ENCODE peak calls at places on chromosomes 6 and 20, in eight cellular contexts. C is mesothelial cell of epicardium, F is retinal pigment epithelial cell, T is IMR-90, V is astrocyte of the spinal cord, R is GM13976, Q is AG09309, E is endothelial cell. M is an unnamed sample.

GRCh38 chr6:7758456-7758855 is 32.6 kb downstream of the BMP6 start:
- DNase-seq in C (no peak), V (peak), R (no peak), F (peak), E (no peak), T (peak), Q (peak), M (no peak)

GRCh38 chr20:706366-706885 is 30.8 kb upstream of the SCRT2 start:
- DNase-seq in F (no peak), T (no peak), V (no peak), E (no peak), C (no peak), R (no peak), Q (no peak), M (no peak)

GRCh38 chr6:160534050-160534696 is 129.9 kb downstream of the LPA start:
- DNase-seq in T (peak), V (peak), F (no peak), C (peak), E (peak), R (peak), Q (no peak), M (peak)

GRCh38 chr20:5077761-5078387 is 41.9 kb downstream of the PCNA start:
- DNase-seq in Q (no peak), T (no peak), V (no peak), R (no peak), E (no peak), C (no peak), F (no peak), M (no peak)

GRCh38 chr20:50406610-50407136 is 103.5 kb upstream of the PTPN1 start:
- DNase-seq in Q (no peak), E (no peak), T (no peak), V (no peak), C (no peak), F (no peak), R (no peak), M (no peak)

GRCh38 chr6:30890646-30891449 is 6.5 kb downstream of the DDR1 start:
- DNase-seq in T (no peak), C (no peak), V (no peak), E (no peak), F (no peak), R (no peak), Q (no peak), M (no peak)

GRCh38 chr20:31341470-31341869 is 26.9 kb upstream of the DEFB118 start:
- DNase-seq in E (no peak), C (no peak), T (no peak), Q (no peak), V (no peak), F (no peak), R (no peak), M (no peak)

GRCh38 chr20:33910056-33910455 is 83.7 kb upstream of the RALY start:
- DNase-seq in V (peak), E (no peak), R (no peak), F (no peak), Q (no peak), T (peak), C (no peak), M (no peak)

GRCh38 chr6:146258206-146258605 is 229.3 kb downstream of the GRM1 start:
- DNase-seq in R (no peak), V (peak), Q (no peak), T (no peak), C (no peak), F (no peak), E (no peak), M (no peak)

GRCh38 chr6:136969433-136969832 is 47.3 kb downstream of the SLC35D3 start:
- DNase-seq in T (no peak), V (no peak), E (no peak), C (no peak), F (no peak), Q (no peak), R (no peak), M (no peak)

GRCh38 chr20:13220194-13220856 is 749 bp upstream of the ISM1 start:
- DNase-seq in T (peak), Q (no peak), F (no peak), R (peak), C (peak), E (peak), V (peak), M (peak)

GRCh38 chr20:32727663-32728062 is 15.6 kb downstream of the COMMD7 start:
- DNase-seq in C (no peak), Q (peak), R (no peak), V (peak), E (no peak), T (peak), F (peak), M (no peak)

GRCh38 chr20:24672886-24673677 is 203.7 kb downstream of the SYNDIG1 start:
- DNase-seq in Q (peak), V (peak), E (no peak), F (peak), T (peak), R (no peak), C (no peak), M (no peak)

GRCh38 chr20:44642203-44643153 is 9.0 kb downstream of the ADA start:
- DNase-seq in C (peak), E (peak), Q (peak), R (peak), F (peak), T (peak), V (peak), M (no peak)

GRCh38 chr6:50362706-50363105 is 313.0 kb upstream of the DEFB112 start:
- DNase-seq in C (no peak), R (no peak), E (no peak), F (no peak), V (no peak), Q (no peak), T (no peak), M (no peak)

DNA sequence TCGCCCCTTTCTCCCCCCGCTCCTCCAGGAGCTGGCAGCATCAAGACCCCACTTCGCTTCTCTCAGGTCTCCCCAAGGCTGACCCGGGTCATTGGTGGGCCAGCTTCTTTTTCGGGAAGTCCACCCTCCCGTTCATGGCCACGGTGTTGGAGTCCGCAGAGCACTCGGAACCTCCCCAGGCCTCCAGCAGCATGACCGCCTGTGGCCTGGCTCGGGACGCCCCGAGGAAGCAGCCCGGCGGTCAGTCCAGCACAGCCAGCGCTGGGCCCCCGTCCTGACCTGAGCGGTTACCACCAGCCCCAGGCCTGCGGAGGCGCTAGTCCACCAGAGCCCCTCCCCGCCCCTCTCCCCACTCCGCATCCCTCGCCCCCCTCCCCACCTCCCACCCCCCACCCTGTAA is 1.0 kb downstream of the PPDPF start:
- DNase-seq in T (no peak), R (no peak), C (no peak), Q (no peak), F (no peak), V (no peak), E (no peak), M (peak)
- TF ChIP-seq CTCF in T (no peak), R (no peak), C (no peak), Q (no peak), F (no peak), V (no peak), E (no peak), M (no peak)

GRCh38 chr6:14953806-14954205 is 292.1 kb upstream of the JARID2 start:
- DNase-seq in V (no peak), Q (no peak), R (no peak), F (no peak), C (no peak), T (no peak), E (no peak), M (no peak)

GRCh38 chr6:14950970-14951276 is 294.9 kb upstream of the JARID2 start:
- DNase-seq in Q (no peak), F (no peak), C (no peak), E (no peak), V (no peak), T (no peak), R (no peak), M (no peak)

GRCh38 chr6:14951704-14952103 is 294.2 kb upstream of the JARID2 start:
- DNase-seq in F (no peak), E (no peak), R (no peak), T (no peak), C (no peak), Q (no peak), V (no peak), M (no peak)

GRCh38 chr6:14948586-14949245 is 297.2 kb upstream of the JARID2 start:
- DNase-seq in T (no peak), F (no peak), Q (no peak), C (no peak), E (no peak), R (no peak), V (no peak), M (no peak)

GRCh38 chr6:14950103-14950969 is 295.5 kb upstream of the JARID2 start:
- DNase-seq in F (no peak), Q (no peak), V (no peak), R (no peak), E (no peak), T (no peak), C (no peak), M (no peak)
- TF ChIP-seq CTCF in F (no peak), Q (no peak), V (no peak), R (no peak), E (no peak), T (no peak), C (no peak), M (no peak)

GRCh38 chr20:57711311-57711712 is 1.5 kb upstream of the PMEPA1 start:
- DNase-seq in C (no peak), T (no peak), Q (no peak), F (no peak), V (no peak), E (no peak), R (no peak), M (no peak)
- TF ChIP-seq CTCF in C (no peak), T (no peak), Q (no peak), F (peak), V (no peak), E (no peak), R (no peak), M (no peak)

GRCh38 chr6:157019115-157019628 is 242.0 kb downstream of the ARID1B start:
- DNase-seq in R (peak), T (peak), E (no peak), F (no peak), C (no peak), Q (no peak), V (no peak), M (no peak)
- TF ChIP-seq CTCF in R (no peak), T (no peak), E (no peak), F (no peak), C (no peak), Q (no peak), V (no peak), M (peak)

GRCh38 chr20:10986586-10986985 is 312.8 kb upstream of the JAG1 start:
- DNase-seq in T (peak), C (no peak), Q (no peak), V (peak), R (no peak), F (no peak), E (no peak), M (no peak)
- TF ChIP-seq CTCF in T (no peak), C (no peak), Q (no peak), V (no peak), R (no peak), F (no peak), E (no peak), M (no peak)

DNA sequence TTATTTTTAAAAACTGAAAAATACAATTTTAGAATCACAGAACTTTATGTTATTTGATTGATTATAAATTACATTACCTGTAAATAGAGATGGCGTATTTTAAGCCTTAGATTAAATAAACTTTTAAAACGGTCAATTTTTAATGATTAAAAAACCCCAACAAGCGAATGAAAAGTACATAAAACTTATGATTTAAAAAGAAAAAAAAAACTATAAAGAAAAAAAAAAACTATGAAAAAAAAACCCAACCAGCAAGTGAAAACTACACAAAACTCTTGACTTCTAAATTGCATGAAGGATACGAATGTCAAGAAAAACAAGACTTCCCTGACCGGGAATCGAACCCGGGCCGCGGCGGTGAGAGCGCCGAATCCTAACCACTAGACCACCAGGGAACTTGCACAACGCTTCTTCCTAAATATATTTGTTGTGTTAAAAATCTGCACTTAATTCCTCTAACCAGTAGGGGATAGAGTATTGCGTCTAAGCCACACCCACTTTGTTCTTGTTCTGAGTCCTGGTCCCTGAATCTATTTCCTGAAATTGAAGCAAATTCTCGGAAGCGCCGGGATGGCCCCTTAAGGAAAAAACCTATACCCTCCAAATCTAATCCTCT is 10.7 kb upstream of the NCOA7 start:
- DNase-seq in V (peak), E (peak), Q (peak), C (peak), R (peak), F (peak), T (peak), M (peak)
- TF ChIP-seq CTCF in V (peak), E (no peak), Q (peak), C (peak), R (no peak), F (no peak), T (peak), M (peak)

GRCh38 chr6:165047952-165048351 is 261.5 kb downstream of the C6orf118 start:
- DNase-seq in Q (no peak), E (no peak), C (no peak), V (no peak), T (no peak), R (no peak), F (no peak), M (no peak)

GRCh38 chr6:165055231-165055630 is 254.2 kb downstream of the C6orf118 start:
- DNase-seq in C (no peak), R (no peak), F (peak), Q (no peak), V (peak), T (no peak), E (no peak), M (no peak)

GRCh38 chr6:165052561-165053500 is 256.6 kb downstream of the C6orf118 start:
- DNase-seq in R (no peak), Q (no peak), T (no peak), V (no peak), E (no peak), F (no peak), C (no peak), M (no peak)

GRCh38 chr6:165045631-165046030 is 263.8 kb downstream of the C6orf118 start:
- DNase-seq in V (no peak), E (no peak), F (no peak), T (no peak), C (no peak), R (no peak), Q (no peak), M (no peak)

GRCh38 chr6:165049362-165049761 is 260.0 kb downstream of the C6orf118 start:
- DNase-seq in C (no peak), E (peak), F (no peak), R (no peak), Q (no peak), T (no peak), V (no peak), M (no peak)
- TF ChIP-seq CTCF in C (peak), E (peak), F (peak), R (peak), Q (peak), T (no peak), V (peak), M (peak)

GRCh38 chr6:89032599-89032998 is 48.0 kb upstream of the PNRC1 start:
- DNase-seq in F (no peak), T (no peak), C (no peak), V (no peak), Q (no peak), R (no peak), E (no peak), M (no peak)
- TF ChIP-seq CTCF in F (no peak), T (no peak), C (no peak), V (no peak), Q (no peak), R (no peak), E (no peak), M (no peak)

GRCh38 chr6:90284236-90284744 is 12.4 kb downstream of the BACH2 start:
- DNase-seq in C (no peak), Q (peak), T (peak), R (no peak), V (peak), F (peak), E (no peak), M (no peak)
- TF ChIP-seq CTCF in C (no peak), Q (peak), T (no peak), R (no peak), V (no peak), F (peak), E (no peak), M (peak)

DNA sequence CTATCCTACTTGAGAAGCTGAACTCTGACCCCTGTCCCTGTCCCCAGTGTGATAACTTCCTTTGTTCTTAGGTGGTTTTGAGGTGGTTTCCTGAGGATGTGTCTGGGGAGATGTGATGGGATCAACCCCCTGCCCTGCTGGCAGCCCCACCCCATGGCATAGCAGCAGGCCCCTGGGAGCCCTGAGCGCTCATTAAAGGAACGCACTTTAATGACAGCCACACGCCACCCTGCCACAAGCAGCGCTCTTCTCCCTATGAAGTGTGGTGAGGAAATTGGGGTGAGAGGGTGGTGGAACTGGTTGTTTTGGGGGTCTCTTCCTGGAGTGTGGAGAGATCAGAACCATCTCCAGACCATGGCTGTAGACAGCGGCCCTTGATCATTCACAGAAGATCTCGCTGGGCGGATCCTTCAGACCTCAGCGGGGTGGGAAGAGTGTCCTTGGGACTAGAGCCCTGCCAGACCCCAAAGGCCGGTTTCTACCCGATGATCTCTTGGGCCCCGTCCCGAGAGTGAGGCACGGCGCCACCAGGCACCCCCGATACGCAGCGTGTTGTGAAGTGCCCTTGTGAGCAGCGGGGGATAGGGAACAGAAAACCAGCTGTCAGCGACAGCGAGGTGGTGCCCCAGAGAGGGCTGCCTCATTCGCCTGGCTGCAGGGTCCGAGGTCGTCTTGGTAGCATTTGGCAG is 45.4 kb downstream of the SYNJ2 start:
- DNase-seq in T (no peak), E (no peak), C (no peak), R (peak), F (no peak), Q (no peak), V (no peak), M (no peak)
- TF ChIP-seq CTCF in T (no peak), E (no peak), C (no peak), R (no peak), F (no peak), Q (no peak), V (no peak), M (no peak)

M was measured in type B pancreatic cell.